ENCODE peak calls at places on chromosomes 12 and 14, in four cellular contexts. S is MM.1S, Y is HCT116, G is neural progenitor cell. O is an unnamed sample.

GRCh38 chr12:5487971-5488955 is 56.4 kb downstream of the NTF3 start:
- DNase-seq in G (no peak), S (no peak), Y (no peak), O (no peak)

GRCh38 chr14:99687284-99688209 is 3.4 kb downstream of the CYP46A1 start:
- DNase-seq in S (peak), Y (peak), G (peak), O (peak)

GRCh38 chr14:53180272-53181221 is 27.4 kb upstream of the DDHD1 start:
- DNase-seq in Y (peak), G (peak), S (no peak), O (peak)

GRCh38 chr12:26744697-26745440 is 88.1 kb downstream of the ITPR2 start:
- DNase-seq in S (no peak), G (no peak), Y (no peak), O (no peak)

GRCh38 chr12:105967038-105967776 is 171.5 kb downstream of the NUAK1 start:
- DNase-seq in Y (no peak), S (no peak), G (no peak), O (no peak)

GRCh38 chr12:6921996-6922935 is 5.5 kb upstream of the ATN1 start:
- DNase-seq in G (no peak), Y (no peak), S (peak), O (peak)

GRCh38 chr12:128083132-128083729 is 183.7 kb upstream of the TMEM132C start:
- DNase-seq in G (no peak), S (no peak), Y (no peak), O (no peak)

GRCh38 chr12:100959481-100959880 is 164.9 kb downstream of the ANO4 start:
- DNase-seq in G (no peak), Y (peak), S (no peak), O (no peak)

GRCh38 chr12:75366629-75367028 is 24.3 kb upstream of the GLIPR1L2 start:
- DNase-seq in Y (no peak), S (no peak), G (no peak), O (no peak)

GRCh38 chr12:111569363-111570089 is 29.6 kb downstream of the ATXN2 start:
- DNase-seq in G (no peak), S (no peak), Y (no peak), O (no peak)

GRCh38 chr14:99241314-99242035 is 30.5 kb downstream of the BCL11B start:
- DNase-seq in S (no peak), Y (no peak), G (no peak), O (no peak)

GRCh38 chr14:103103461-103104388 is 9.2 kb downstream of the EXOC3L4 start:
- DNase-seq in G (no peak), S (no peak), Y (no peak), O (no peak)

GRCh38 chr12:110813298-110813697 is 33.5 kb upstream of the CCDC63 start:
- DNase-seq in S (no peak), Y (no peak), G (peak), O (no peak)

GRCh38 chr12:79934309-79935020 is 432 bp downstream of the PPP1R12A start:
- DNase-seq in Y (no peak), G (no peak), S (peak), O (peak)

GRCh38 chr14:64659366-64659765 is 44.9 kb upstream of the PLEKHG3 start:
- DNase-seq in Y (no peak), S (no peak), G (no peak), O (no peak)

GRCh38 chr12:58414398-58414871 is 473.1 kb downstream of the ATP23 start:
- DNase-seq in S (no peak), Y (no peak), G (no peak), O (no peak)

GRCh38 chr12:32901553-32901952 is 5.0 kb upstream of the PKP2 start:
- DNase-seq in S (no peak), Y (no peak), G (no peak), O (no peak)

GRCh38 chr14:57266060-57266459 is 2.6 kb downstream of the EXOC5 start:
- DNase-seq in S (no peak), G (no peak), Y (no peak), O (no peak)

GRCh38 chr12:123384318-123384993 is 524 bp downstream of the KMT5A start:
- DNase-seq in G (peak), Y (no peak), S (peak), O (peak)

GRCh38 chr12:101695698-101696097 is 1.7 kb upstream of the CHPT1 start:
- DNase-seq in G (no peak), S (no peak), Y (no peak), O (no peak)

GRCh38 chr14:90137807-90138206 is 76.0 kb downstream of the KCNK13 start:
- DNase-seq in G (no peak), S (no peak), Y (no peak), O (no peak)

GRCh38 chr14:63952933-63953437 is 100.2 kb downstream of the SYNE2 start:
- DNase-seq in S (no peak), G (no peak), Y (no peak), O (no peak)

GRCh38 chr14:21902561-21903199 is 229.1 kb upstream of the OR4E1 start:
- DNase-seq in G (no peak), Y (no peak), S (no peak), O (peak)

GRCh38 chr14:31487891-31488290 is at the start of gene GPR33:
- DNase-seq in S (no peak), G (no peak), Y (no peak), O (no peak)

GRCh38 chr14:68896132-68896531 is 83.0 kb downstream of the ACTN1 start:
- DNase-seq in G (no peak), Y (no peak), S (no peak), O (peak)

GRCh38 chr12:92502417-92503028 is 200.3 kb upstream of the PLEKHG7 start:
- DNase-seq in S (peak), G (no peak), Y (no peak), O (peak)

GRCh38 chr14:36356862-36357261 is 36.4 kb upstream of the MBIP start:
- DNase-seq in G (no peak), Y (no peak), S (no peak), O (no peak)

GRCh38 chr12:45575823-45576448 is 153.6 kb upstream of the ARID2 start:
- DNase-seq in S (no peak), G (no peak), Y (no peak), O (peak)

GRCh38 chr12:53279888-53280498 is 11.9 kb downstream of the ESPL1 start:
- DNase-seq in S (no peak), Y (no peak), G (no peak), O (no peak)

GRCh38 chr12:132281021-132281420 is 48.4 kb downstream of the GALNT9 start:
- DNase-seq in Y (no peak), S (no peak), G (no peak), O (no peak)

GRCh38 chr14:70808402-70809237 is 693 bp downstream of the MAP3K9 start:
- DNase-seq in Y (no peak), S (peak), G (peak), O (peak)

GRCh38 chr12:123101467-123102004 is 49.4 kb downstream of the PITPNM2 start:
- DNase-seq in S (no peak), G (no peak), Y (no peak), O (no peak)

GRCh38 chr12:76470028-76470939 is 89.3 kb downstream of the OSBPL8 start:
- DNase-seq in Y (no peak), S (peak), G (no peak), O (no peak)

GRCh38 chr12:34400423-34400881 is 378.2 kb downstream of the ALG10 start:
- DNase-seq in G (no peak), Y (no peak), S (no peak), O (no peak)

GRCh38 chr14:72892103-72892878 is 1.6 kb downstream of the DPF3 start:
- DNase-seq in G (peak), Y (no peak), S (peak), O (no peak)

GRCh38 chr14:105198588-105198987 is 17.5 kb upstream of the NUDT14 start:
- DNase-seq in Y (no peak), S (no peak), G (no peak), O (no peak)
- TF ChIP-seq CTCF in Y (peak), S (no peak), G (peak), O (no peak)

GRCh38 chr12:138898-139534 is 72.4 kb downstream of the IQSEC3 start:
- DNase-seq in Y (no peak), G (peak), S (no peak), O (no peak)
- H3K4me3 ChIP-seq in Y (no peak), G (peak), S (no peak), O (no peak)

GRCh38 chr12:78385541-78385940 is 479.0 kb upstream of the SYT1 start:
- DNase-seq in Y (no peak), S (no peak), G (no peak), O (no peak)
- TF ChIP-seq EZH2phosphoT487 in Y (no peak), S (no peak), G (no peak), O (no peak)

DNA sequence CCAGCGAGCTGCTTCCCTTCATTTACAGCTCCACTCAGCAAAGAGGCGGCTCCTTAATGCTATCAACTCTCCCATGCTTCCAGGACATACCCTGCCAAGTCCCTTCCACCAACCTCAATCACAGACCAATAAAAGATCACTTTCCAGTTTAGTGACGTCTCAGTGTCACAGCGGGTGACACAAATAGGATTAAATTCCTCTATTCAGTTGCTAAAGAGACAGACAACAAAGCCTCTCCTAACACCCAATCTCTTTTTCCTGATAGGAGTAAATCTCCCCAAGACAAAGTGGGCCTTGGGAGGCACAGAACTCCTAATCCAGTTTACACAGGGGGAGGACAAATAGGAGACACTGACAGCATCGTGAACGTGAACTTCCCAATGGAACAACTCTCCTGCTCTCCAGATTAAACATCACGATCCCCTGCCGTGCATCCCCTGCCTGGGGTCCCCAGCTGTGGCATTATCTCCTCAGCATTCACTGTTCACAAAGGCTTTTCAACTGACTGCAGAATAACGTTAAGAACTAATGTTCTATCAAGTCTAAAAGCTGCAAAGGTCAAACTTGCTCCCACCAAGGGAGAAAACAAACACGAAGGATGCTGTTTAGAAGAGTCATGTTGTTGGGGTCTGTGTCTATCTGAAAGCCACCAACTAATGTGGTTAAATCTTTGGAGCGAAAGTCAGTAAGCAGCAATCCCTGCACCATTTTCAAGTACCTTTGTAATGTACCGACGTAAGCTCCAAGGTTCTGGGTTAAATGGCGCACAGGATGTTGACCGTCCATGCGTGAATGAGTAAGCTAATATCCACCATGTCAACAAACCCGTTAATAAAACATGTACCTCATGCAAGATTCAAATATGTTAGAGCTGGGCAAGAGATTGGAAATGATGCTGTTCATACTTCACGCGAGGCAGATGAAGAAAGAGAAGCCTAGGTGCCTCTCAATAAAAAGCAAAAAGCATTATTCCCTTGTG is 31.5 kb downstream of the TMEM132D start:
- DNase-seq in S (no peak), G (peak), Y (no peak), O (no peak)
- TF ChIP-seq CTCF in S (no peak), G (no peak), Y (no peak), O (no peak)

O was measured in OCI-LY7.